ENCODE peak calls at places on chromosomes 3 and 15, in eight cellular contexts. One of them, this sample, is unnamed. For H3K4me1 and H3K27me3, the result is how much of the 10 kb centered on the place peaks cover.

GRCh38 chr3:185199671-185200070 is 46.8 kb upstream of the C3orf70 start:
- DNase-seq in CD8-positive, alpha-beta memory T cell: no peak
- DNase-seq in CD8-positive, alpha-beta T cell: no peak
- DNase-seq in neural progenitor cell: no peak
- DNase-seq in GM23248: no peak
- DNase-seq in upper lobe of left lung: no peak
- DNase-seq in cardiac muscle cell: no peak
- DNase-seq in right lobe of liver: no peak
- DNase-seq in this sample: no peak

GRCh38 chr3:184040010-184040409 is 8.5 kb downstream of the HTR3D start:
- DNase-seq in CD8-positive, alpha-beta T cell: no peak
- DNase-seq in upper lobe of left lung: no peak
- DNase-seq in right lobe of liver: no peak
- DNase-seq in GM23248: peak
- DNase-seq in CD8-positive, alpha-beta memory T cell: no peak
- DNase-seq in cardiac muscle cell: peak
- DNase-seq in neural progenitor cell: peak
- DNase-seq in this sample: peak

GRCh38 chr3:105899528-105899927 is 30.7 kb upstream of the CBLB start:
- DNase-seq in CD8-positive, alpha-beta memory T cell: no peak
- DNase-seq in CD8-positive, alpha-beta T cell: no peak
- DNase-seq in GM23248: peak
- DNase-seq in neural progenitor cell: no peak
- DNase-seq in right lobe of liver: no peak
- DNase-seq in cardiac muscle cell: no peak
- DNase-seq in upper lobe of left lung: no peak
- DNase-seq in this sample: no peak

GRCh38 chr15:69576035-69576526 is 123.5 kb downstream of the RPLP1 start:
- DNase-seq in CD8-positive, alpha-beta memory T cell: peak
- DNase-seq in upper lobe of left lung: peak
- DNase-seq in cardiac muscle cell: peak
- DNase-seq in CD8-positive, alpha-beta T cell: peak
- DNase-seq in GM23248: peak
- DNase-seq in right lobe of liver: peak
- DNase-seq in neural progenitor cell: peak
- DNase-seq in this sample: no peak

GRCh38 chr15:40320409-40320808 is 3.1 kb upstream of the INAFM2 start:
- DNase-seq in upper lobe of left lung: peak
- DNase-seq in CD8-positive, alpha-beta T cell: no peak
- DNase-seq in cardiac muscle cell: no peak
- DNase-seq in CD8-positive, alpha-beta memory T cell: no peak
- DNase-seq in right lobe of liver: no peak
- DNase-seq in GM23248: no peak
- DNase-seq in neural progenitor cell: no peak
- DNase-seq in this sample: peak

GRCh38 chr15:63983071-63983711 is 63.1 kb downstream of the DAPK2 start:
- DNase-seq in cardiac muscle cell: no peak
- DNase-seq in CD8-positive, alpha-beta T cell: no peak
- DNase-seq in upper lobe of left lung: no peak
- DNase-seq in right lobe of liver: no peak
- DNase-seq in CD8-positive, alpha-beta memory T cell: no peak
- DNase-seq in GM23248: no peak
- DNase-seq in neural progenitor cell: peak
- DNase-seq in this sample: peak

GRCh38 chr15:74132681-74133070 is 2.3 kb downstream of the ISLR2 start:
- DNase-seq in upper lobe of left lung: no peak
- DNase-seq in CD8-positive, alpha-beta memory T cell: no peak
- DNase-seq in cardiac muscle cell: no peak
- DNase-seq in neural progenitor cell: peak
- DNase-seq in GM23248: peak
- DNase-seq in right lobe of liver: no peak
- DNase-seq in CD8-positive, alpha-beta T cell: no peak
- DNase-seq in this sample: no peak

GRCh38 chr15:58433597-58434333 is 2.0 kb downstream of the LIPC start:
- DNase-seq in right lobe of liver: no peak
- DNase-seq in upper lobe of left lung: no peak
- DNase-seq in GM23248: peak
- DNase-seq in cardiac muscle cell: no peak
- DNase-seq in neural progenitor cell: peak
- DNase-seq in CD8-positive, alpha-beta T cell: no peak
- DNase-seq in CD8-positive, alpha-beta memory T cell: no peak
- DNase-seq in this sample: no peak

GRCh38 chr3:41202834-41203345 is 3.6 kb downstream of the CTNNB1 start:
- DNase-seq in cardiac muscle cell: peak
- DNase-seq in GM23248: peak
- DNase-seq in neural progenitor cell: peak
- DNase-seq in upper lobe of left lung: peak
- DNase-seq in right lobe of liver: no peak
- DNase-seq in CD8-positive, alpha-beta memory T cell: no peak
- DNase-seq in CD8-positive, alpha-beta T cell: no peak
- DNase-seq in this sample: peak

GRCh38 chr3:129845956-129846355 is 47.6 kb downstream of the TMCC1 start:
- DNase-seq in neural progenitor cell: no peak
- DNase-seq in upper lobe of left lung: no peak
- DNase-seq in cardiac muscle cell: no peak
- DNase-seq in right lobe of liver: no peak
- DNase-seq in CD8-positive, alpha-beta T cell: no peak
- DNase-seq in GM23248: peak
- DNase-seq in CD8-positive, alpha-beta memory T cell: no peak
- DNase-seq in this sample: no peak

GRCh38 chr3:139935071-139935865 is at the start of gene CLSTN2:
- DNase-seq in CD8-positive, alpha-beta T cell: no peak
- DNase-seq in neural progenitor cell: peak
- DNase-seq in CD8-positive, alpha-beta memory T cell: no peak
- DNase-seq in GM23248: peak
- DNase-seq in cardiac muscle cell: peak
- DNase-seq in upper lobe of left lung: peak
- DNase-seq in right lobe of liver: peak
- DNase-seq in this sample: no peak

GRCh38 chr3:69716119-69716518 is 23.1 kb upstream of the MITF start:
- DNase-seq in GM23248: peak
- DNase-seq in CD8-positive, alpha-beta memory T cell: no peak
- DNase-seq in neural progenitor cell: no peak
- DNase-seq in cardiac muscle cell: no peak
- DNase-seq in right lobe of liver: no peak
- DNase-seq in CD8-positive, alpha-beta T cell: no peak
- DNase-seq in upper lobe of left lung: no peak
- DNase-seq in this sample: no peak

GRCh38 chr3:104763007-104763406 is 603.7 kb upstream of the ALCAM start:
- DNase-seq in GM23248: peak
- DNase-seq in right lobe of liver: no peak
- DNase-seq in CD8-positive, alpha-beta T cell: no peak
- DNase-seq in cardiac muscle cell: no peak
- DNase-seq in upper lobe of left lung: no peak
- DNase-seq in CD8-positive, alpha-beta memory T cell: no peak
- DNase-seq in neural progenitor cell: no peak
- DNase-seq in this sample: peak

GRCh38 chr3:57803647-57804081 is 47.6 kb downstream of the SLMAP start:
- DNase-seq in neural progenitor cell: peak
- DNase-seq in upper lobe of left lung: peak
- DNase-seq in cardiac muscle cell: no peak
- DNase-seq in CD8-positive, alpha-beta T cell: no peak
- DNase-seq in GM23248: peak
- DNase-seq in CD8-positive, alpha-beta memory T cell: no peak
- DNase-seq in right lobe of liver: no peak
- DNase-seq in this sample: peak

GRCh38 chr3:62567097-62568021 is 194.0 kb upstream of the FEZF2 start:
- DNase-seq in CD8-positive, alpha-beta memory T cell: no peak
- DNase-seq in upper lobe of left lung: peak
- DNase-seq in CD8-positive, alpha-beta T cell: no peak
- DNase-seq in cardiac muscle cell: peak
- DNase-seq in right lobe of liver: no peak
- DNase-seq in GM23248: peak
- DNase-seq in neural progenitor cell: no peak
- DNase-seq in this sample: no peak

GRCh38 chr15:60408438-60409105 is 10.8 kb upstream of the ANXA2 start:
- DNase-seq in CD8-positive, alpha-beta memory T cell: no peak
- DNase-seq in GM23248: peak
- DNase-seq in right lobe of liver: no peak
- DNase-seq in upper lobe of left lung: no peak
- DNase-seq in cardiac muscle cell: no peak
- DNase-seq in neural progenitor cell: no peak
- DNase-seq in CD8-positive, alpha-beta T cell: no peak
- DNase-seq in this sample: no peak

GRCh38 chr3:71742621-71743020 is 11.0 kb upstream of the GPR27 start:
- DNase-seq in CD8-positive, alpha-beta T cell: no peak
- DNase-seq in neural progenitor cell: no peak
- DNase-seq in cardiac muscle cell: no peak
- DNase-seq in CD8-positive, alpha-beta memory T cell: no peak
- DNase-seq in right lobe of liver: no peak
- DNase-seq in GM23248: no peak
- DNase-seq in upper lobe of left lung: no peak
- DNase-seq in this sample: no peak

GRCh38 chr3:71744738-71745137 is 8.9 kb upstream of the GPR27 start:
- DNase-seq in right lobe of liver: no peak
- DNase-seq in cardiac muscle cell: no peak
- DNase-seq in CD8-positive, alpha-beta T cell: no peak
- DNase-seq in upper lobe of left lung: no peak
- DNase-seq in CD8-positive, alpha-beta memory T cell: no peak
- DNase-seq in GM23248: no peak
- DNase-seq in neural progenitor cell: no peak
- DNase-seq in this sample: no peak
- H3K4me3 ChIP-seq in right lobe of liver: no peak
- H3K4me3 ChIP-seq in cardiac muscle cell: no peak
- H3K4me3 ChIP-seq in CD8-positive, alpha-beta T cell: no peak
- H3K4me3 ChIP-seq in upper lobe of left lung: no peak
- H3K4me3 ChIP-seq in CD8-positive, alpha-beta memory T cell: no peak
- H3K4me3 ChIP-seq in GM23248: no peak
- H3K4me3 ChIP-seq in neural progenitor cell: no peak
- H3K4me3 ChIP-seq in this sample: no peak

DNA sequence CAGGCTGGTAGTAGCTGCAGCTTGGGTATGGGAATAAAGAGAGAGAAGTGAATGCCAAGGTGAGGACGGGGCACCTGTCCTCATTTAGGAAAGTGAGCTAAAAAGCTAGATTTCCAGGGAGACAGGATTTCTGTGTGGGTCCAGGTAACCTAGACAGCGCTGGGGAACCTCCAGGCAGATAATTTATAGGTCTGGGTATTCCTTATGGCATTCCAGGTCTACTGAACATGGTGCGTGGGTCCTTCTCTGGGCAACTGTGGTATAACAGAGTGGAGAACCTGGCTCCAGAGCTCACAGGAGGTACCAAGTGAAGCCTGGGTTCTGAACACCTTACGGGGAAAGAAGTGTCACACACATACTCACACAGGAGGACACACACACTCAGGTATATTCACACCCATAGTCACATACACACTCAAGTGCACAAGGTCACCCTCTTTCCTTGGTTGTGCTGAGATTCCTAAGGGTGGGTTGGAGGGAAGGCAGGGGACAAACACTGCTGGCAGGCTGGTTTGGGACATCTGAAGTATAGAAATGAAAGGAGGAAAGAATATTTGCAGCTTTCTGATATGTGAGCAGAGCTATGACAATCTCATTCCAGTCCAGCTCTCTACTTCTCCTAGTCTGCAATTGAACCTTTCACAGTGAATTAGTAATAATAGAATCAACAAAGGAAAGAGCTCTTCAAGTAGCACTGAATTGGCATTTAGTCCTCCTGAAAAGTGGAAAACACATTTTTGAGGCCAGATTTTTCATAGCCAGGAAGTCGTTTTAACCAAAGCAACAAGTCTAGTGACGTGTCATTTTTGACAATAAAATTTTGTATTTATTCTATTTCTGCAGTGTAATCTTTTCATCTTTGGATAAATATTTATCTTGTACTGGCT is 37.4 kb upstream of the ITGA11 start:
- DNase-seq in CD8-positive, alpha-beta T cell: no peak
- DNase-seq in right lobe of liver: no peak
- DNase-seq in neural progenitor cell: no peak
- DNase-seq in CD8-positive, alpha-beta memory T cell: no peak
- DNase-seq in GM23248: no peak
- DNase-seq in upper lobe of left lung: no peak
- DNase-seq in cardiac muscle cell: no peak
- DNase-seq in this sample: no peak
- H3K4me1 ChIP-seq in CD8-positive, alpha-beta T cell: under half
- H3K4me1 ChIP-seq in right lobe of liver: under half
- H3K4me1 ChIP-seq in neural progenitor cell: under half
- H3K4me1 ChIP-seq in CD8-positive, alpha-beta memory T cell: under half
- H3K4me1 ChIP-seq in GM23248: under half
- H3K4me1 ChIP-seq in upper lobe of left lung: under half
- H3K4me1 ChIP-seq in cardiac muscle cell: under half
- H3K4me1 ChIP-seq in this sample: under half

DNA sequence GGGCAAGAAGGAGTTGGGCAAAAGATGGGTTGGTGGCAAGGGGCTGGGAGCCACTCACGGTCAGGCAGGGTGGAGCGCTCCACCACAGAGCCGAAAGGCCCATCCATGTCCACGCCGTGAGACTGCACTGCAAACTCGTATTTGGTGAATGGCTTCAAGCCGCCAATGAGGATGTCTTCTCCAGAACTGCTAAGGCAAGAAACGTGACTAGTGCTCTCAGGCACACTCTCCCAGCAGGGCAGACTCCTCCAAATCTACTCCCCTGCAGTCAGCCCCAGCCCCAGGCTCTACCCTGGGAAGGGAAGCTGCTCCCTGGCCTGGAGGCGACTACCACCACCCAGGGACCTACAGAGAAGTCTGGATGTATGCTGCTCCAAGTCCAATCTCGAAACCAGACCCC is 11.4 kb upstream of the IGDCC3 start:
- DNase-seq in neural progenitor cell: no peak
- DNase-seq in upper lobe of left lung: no peak
- DNase-seq in CD8-positive, alpha-beta T cell: no peak
- DNase-seq in cardiac muscle cell: no peak
- DNase-seq in GM23248: no peak
- DNase-seq in CD8-positive, alpha-beta memory T cell: no peak
- DNase-seq in right lobe of liver: no peak
- DNase-seq in this sample: no peak
- H3K27me3 ChIP-seq in neural progenitor cell: under half
- H3K27me3 ChIP-seq in upper lobe of left lung: under half
- H3K27me3 ChIP-seq in CD8-positive, alpha-beta T cell: under half
- H3K27me3 ChIP-seq in cardiac muscle cell: under half
- H3K27me3 ChIP-seq in GM23248: under half
- H3K27me3 ChIP-seq in CD8-positive, alpha-beta memory T cell: under half
- H3K27me3 ChIP-seq in right lobe of liver: under half
- H3K27me3 ChIP-seq in this sample: under half

DNA sequence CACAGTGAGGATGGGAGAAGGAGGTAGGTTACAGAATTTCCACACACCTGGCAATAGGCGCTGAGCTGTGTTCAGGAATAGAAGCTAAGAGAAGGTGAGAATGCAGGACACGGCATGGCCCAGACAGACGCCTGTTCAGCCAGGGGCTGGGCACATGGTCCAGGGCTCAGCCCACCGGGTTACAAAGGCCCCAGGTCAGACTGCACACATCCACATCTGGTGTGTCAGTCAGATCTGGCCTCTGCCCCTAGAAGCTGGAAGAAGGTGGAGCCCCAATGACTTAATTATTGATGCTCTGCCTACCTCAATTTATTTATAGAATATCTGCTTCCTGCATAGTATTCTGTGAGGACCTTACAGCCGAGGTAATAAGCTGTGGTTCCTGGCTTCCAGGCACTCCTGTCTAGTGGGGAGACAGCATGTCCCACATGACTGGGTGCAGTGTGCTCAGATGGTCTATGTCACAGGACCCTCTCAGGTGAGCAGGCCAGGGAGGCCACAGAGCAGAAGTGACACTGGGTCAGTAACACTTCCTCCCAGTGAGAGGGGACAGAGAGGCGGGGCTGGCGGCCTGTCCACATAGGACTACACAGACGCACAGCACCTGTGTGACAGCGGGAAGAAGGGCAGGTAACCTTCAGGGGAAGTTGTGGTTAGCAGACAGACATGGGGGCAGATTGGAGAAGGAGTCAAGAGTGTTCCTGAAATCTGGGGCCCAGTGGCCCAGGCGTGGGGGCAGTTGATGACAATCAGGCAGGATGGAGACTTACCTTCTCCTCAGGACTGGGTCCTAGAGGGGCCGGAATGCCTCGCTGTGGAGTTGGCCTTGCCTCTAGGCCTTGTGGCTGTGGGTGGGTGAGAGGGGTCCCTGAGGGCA is 38.6 kb upstream of the PLXNA1 start:
- DNase-seq in right lobe of liver: no peak
- DNase-seq in CD8-positive, alpha-beta memory T cell: no peak
- DNase-seq in neural progenitor cell: no peak
- DNase-seq in upper lobe of left lung: no peak
- DNase-seq in GM23248: no peak
- DNase-seq in CD8-positive, alpha-beta T cell: no peak
- DNase-seq in cardiac muscle cell: no peak
- DNase-seq in this sample: no peak
- H3K4me3 ChIP-seq in right lobe of liver: no peak
- H3K4me3 ChIP-seq in CD8-positive, alpha-beta memory T cell: no peak
- H3K4me3 ChIP-seq in neural progenitor cell: no peak
- H3K4me3 ChIP-seq in upper lobe of left lung: no peak
- H3K4me3 ChIP-seq in GM23248: no peak
- H3K4me3 ChIP-seq in CD8-positive, alpha-beta T cell: no peak
- H3K4me3 ChIP-seq in cardiac muscle cell: no peak
- H3K4me3 ChIP-seq in this sample: no peak